ENCODE peak calls at places on chromosomes 3 and 15, in seven cellular contexts. H is left ventricle myocardium inferior, B is endothelial cell of umbilical vein, J is upper lobe of right lung, Z is keratinocyte, R is brain microvascular endothelial cell, W is body of pancreas. X is an unnamed sample.

GRCh38 chr3:78970656-78971055 is 797.1 kb downstream of the ROBO1 start:
- DNase-seq in W (no peak), J (no peak), R (no peak), Z (no peak), H (no peak), B (no peak), X (no peak)

GRCh38 chr3:23831517-23832394 is 26.0 kb downstream of the UBE2E1 start:
- DNase-seq in B (no peak), H (no peak), W (no peak), R (no peak), Z (no peak), J (no peak), X (no peak)

GRCh38 chr3:23775254-23775909 is 30.4 kb upstream of the UBE2E1 start:
- DNase-seq in B (no peak), Z (no peak), R (no peak), H (no peak), W (no peak), J (no peak), X (no peak)

GRCh38 chr3:114319453-114319852 is 25.6 kb downstream of the TIGIT start:
- DNase-seq in H (no peak), J (no peak), Z (no peak), W (no peak), B (peak; percentile 13), R (peak; percentile 77), X (peak; percentile 19)

GRCh38 chr3:168995129-168995528 is 668.4 kb downstream of the MECOM start:
- DNase-seq in J (no peak), B (no peak), W (no peak), Z (no peak), H (no peak), R (no peak), X (no peak)

GRCh38 chr3:65318231-65318630 is 630.4 kb upstream of the ADAMTS9 start:
- DNase-seq in J (no peak), W (no peak), R (no peak), H (no peak), Z (no peak), B (no peak), X (no peak)

GRCh38 chr3:20405731-20406130 is 219.7 kb upstream of the SGO1 start:
- DNase-seq in Z (no peak), B (no peak), R (peak; percentile 69), J (no peak), H (no peak), W (no peak), X (peak; percentile 48)

GRCh38 chr3:196111939-196112386 is 30.1 kb upstream of the TFRC start:
- DNase-seq in J (no peak), B (no peak), R (no peak), Z (no peak), H (no peak), W (no peak), X (no peak)

GRCh38 chr3:79255696-79256095 is 512.1 kb downstream of the ROBO1 start:
- DNase-seq in H (no peak), W (no peak), Z (no peak), R (no peak), B (no peak), J (no peak), X (no peak)

DNA sequence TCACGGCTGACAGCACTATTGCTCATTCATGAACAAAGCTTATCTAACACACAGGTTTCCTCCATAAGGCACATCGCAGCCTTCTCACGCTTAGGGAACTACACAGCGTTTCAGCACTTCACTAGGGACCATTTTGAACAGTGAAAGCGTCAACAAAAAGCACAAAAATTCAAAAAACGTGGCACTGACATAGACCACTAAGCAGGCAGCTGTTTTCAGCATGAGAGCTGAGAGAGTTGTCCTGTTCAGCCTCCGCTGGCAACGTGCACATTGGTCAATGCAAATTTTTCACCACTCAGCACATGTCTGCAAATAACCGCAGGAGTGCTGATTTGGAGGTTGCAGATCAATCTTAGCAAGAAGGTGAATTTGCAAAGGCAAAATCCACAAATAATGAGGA is 109.2 kb downstream of the LRRK1 start:
- DNase-seq in Z (no peak), W (no peak), B (no peak), R (no peak), J (no peak), H (no peak), X (no peak)
- H3K27me3 ChIP-seq in Z (no peaks in the 10 kb centered on the region), W (no peaks in the 10 kb centered on the region), B (no peaks in the 10 kb centered on the region), R (no peaks in the 10 kb centered on the region), J (no peaks in the 10 kb centered on the region), H (no peaks in the 10 kb centered on the region), X (no peaks in the 10 kb centered on the region)

GRCh38 chr3:46731795-46732194 is 14.1 kb upstream of the PRSS50 start:
- DNase-seq in B (no peak), Z (no peak), J (no peak), H (no peak), R (no peak), W (no peak), X (no peak)

GRCh38 chr3:46736006-46736872 is 18.6 kb upstream of the PRSS50 start:
- DNase-seq in W (no peak), H (no peak), Z (no peak), J (no peak), R (no peak), B (no peak), X (no peak)

GRCh38 chr3:46730819-46731218 is 13.2 kb upstream of the PRSS50 start:
- DNase-seq in J (no peak), R (no peak), Z (no peak), W (no peak), B (no peak), H (no peak), X (no peak)

GRCh38 chr3:46734773-46735172 is 17.1 kb upstream of the PRSS50 start:
- DNase-seq in H (no peak), J (no peak), Z (no peak), B (no peak), R (no peak), W (no peak), X (no peak)

DNA sequence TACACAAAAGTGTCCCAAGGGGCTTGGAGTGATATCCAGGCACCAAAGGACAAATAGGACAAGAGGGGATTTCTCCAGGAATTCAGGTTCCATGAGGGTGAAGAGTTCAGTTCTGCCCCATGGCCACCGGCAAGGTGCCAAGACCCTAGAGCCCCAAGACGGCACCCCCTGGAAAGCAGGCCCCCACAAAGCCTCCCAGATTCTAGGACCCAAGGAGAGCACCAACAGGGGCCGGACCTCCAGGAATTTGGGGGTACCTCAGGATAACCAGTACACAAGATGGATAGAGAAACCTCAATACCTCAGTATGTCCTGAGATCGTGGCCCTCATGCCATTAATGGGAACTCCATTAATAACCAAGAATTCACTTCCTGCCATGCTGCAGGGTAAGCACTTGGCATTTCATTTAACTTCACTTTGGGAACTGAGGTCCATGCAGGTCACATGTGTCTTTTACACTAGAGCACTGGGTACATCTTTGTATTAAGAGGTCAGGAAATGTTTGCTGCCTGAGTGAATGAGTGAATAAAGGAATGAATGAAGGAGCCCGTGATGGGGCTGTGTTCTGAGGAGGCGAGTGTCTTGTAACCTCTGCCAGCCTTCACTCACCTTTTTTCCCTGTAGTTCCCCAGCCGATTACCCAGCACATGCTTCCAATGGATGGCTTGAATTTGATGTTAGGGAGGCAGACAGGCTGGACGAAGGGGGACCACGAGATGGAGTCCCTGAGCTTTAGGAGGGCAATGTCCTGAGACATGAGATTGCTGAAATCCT is 15.5 kb upstream of the PRSS50 start:
- DNase-seq in Z (no peak), W (no peak), H (no peak), B (no peak), J (no peak), R (no peak), X (no peak)
- TF ChIP-seq CTCF in Z (no peak), W (no peak), H (no peak), B (no peak), J (no peak), R (peak; percentile 18), X (no peak)

GRCh38 chr3:184562146-184562861 is 719 bp downstream of the EPHB3 start:
- DNase-seq in B (no peak), R (no peak), H (no peak), Z (no peak), W (no peak), J (peak; percentile 70), X (no peak)

GRCh38 chr3:184560992-184561328 is 625 bp upstream of the EPHB3 start:
- DNase-seq in R (no peak), Z (peak; percentile 42), J (no peak), W (no peak), B (no peak), H (no peak), X (peak; percentile 14)

GRCh38 chr3:184559336-184559735 is 2.2 kb upstream of the EPHB3 start:
- DNase-seq in R (no peak), H (no peak), J (peak; percentile 83), B (no peak), W (peak; percentile 78), Z (no peak), X (no peak)

GRCh38 chr3:184561329-184562145 is at the start of gene EPHB3:
- DNase-seq in B (peak; percentile 99), J (peak; percentile 99), Z (peak; percentile 94), H (peak; percentile 98), W (peak; percentile 100), R (peak; percentile 99), X (peak; percentile 91)

DNA sequence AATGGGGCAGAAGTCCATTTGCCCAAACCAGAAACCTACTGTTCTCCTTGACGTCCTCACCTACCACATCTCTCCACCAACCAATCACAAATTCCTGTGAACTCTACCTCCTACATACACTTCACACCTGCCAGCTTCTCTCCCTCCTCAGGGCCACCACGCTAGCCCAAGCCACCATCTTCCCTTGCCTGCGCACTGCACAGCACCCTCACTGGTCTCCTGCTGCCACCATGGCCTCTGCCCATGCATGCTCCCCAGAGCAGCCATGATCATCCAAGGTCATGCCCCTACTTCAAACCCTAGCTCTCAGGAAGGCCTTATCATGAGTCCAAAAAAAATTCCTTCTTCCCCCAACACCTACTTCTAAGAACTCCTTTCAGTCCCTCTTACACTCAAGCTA is 1.1 kb upstream of the EPHB3 start:
- DNase-seq in Z (no peak), R (no peak), W (no peak), H (no peak), B (no peak), J (no peak), X (no peak)
- H3K4me3 ChIP-seq in Z (peak overlapping the region; percentile 71), R (no peak overlapping the region), W (no peak overlapping the region), H (peak overlapping the region; percentile 81), B (no peak overlapping the region), J (no peak overlapping the region), X (no peak overlapping the region)

GRCh38 chr3:45043715-45044299 is 17.7 kb downstream of the CLEC3B start:
- DNase-seq in B (no peak), H (no peak), R (peak; percentile 59), J (no peak), Z (no peak), W (no peak), X (peak; percentile 61)

GRCh38 chr3:45038096-45038455 is 12.0 kb downstream of the CLEC3B start:
- DNase-seq in B (no peak), R (no peak), J (no peak), W (no peak), H (no peak), Z (peak; percentile 53), X (no peak)

GRCh38 chr3:45035441-45036301 is 9.6 kb downstream of the CLEC3B start:
- DNase-seq in W (no peak), B (no peak), J (peak; percentile 71), H (no peak), Z (no peak), R (no peak), X (no peak)

GRCh38 chr3:45042162-45042561 is 16.1 kb downstream of the CLEC3B start:
- DNase-seq in Z (no peak), B (no peak), J (no peak), H (no peak), R (no peak), W (no peak), X (no peak)

DNA sequence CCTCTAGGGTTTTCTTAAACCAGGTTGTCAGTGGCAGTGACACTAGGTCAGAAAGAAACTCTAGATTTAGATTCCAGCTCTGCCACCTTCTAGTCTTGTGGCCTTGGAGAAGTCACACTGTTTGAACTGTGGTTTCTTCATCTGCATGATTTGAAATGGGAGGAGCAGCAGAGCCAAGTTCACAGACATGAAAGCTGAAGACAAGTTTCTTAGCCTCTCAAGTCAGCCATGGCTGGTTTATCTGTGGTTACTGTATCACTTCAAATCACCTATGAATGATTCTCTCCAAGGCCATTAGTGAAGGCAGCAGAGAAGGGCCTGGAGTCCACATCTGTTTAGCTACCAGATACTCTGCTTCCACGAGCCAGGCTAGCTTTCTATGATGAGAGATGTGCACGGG is 15.6 kb downstream of the CLEC3B start:
- DNase-seq in J (no peak), W (no peak), R (no peak), H (no peak), B (no peak), Z (no peak), X (no peak)
- H3K27me3 ChIP-seq in J (no peaks in the 10 kb centered on the region), W (no peaks in the 10 kb centered on the region), R (no peaks in the 10 kb centered on the region), H (no peaks in the 10 kb centered on the region), B (no peaks in the 10 kb centered on the region), Z (no peaks in the 10 kb centered on the region), X (no peaks in the 10 kb centered on the region)